ENCODE peak calls at places on chromosomes 6 and 20, in five cellular contexts. B is amniotic stem cell, A is hippocampal formation, M is sigmoid colon, S is heart left ventricle. J is an unnamed sample.

GRCh38 chr6:84835340-84835739 is 70.9 kb upstream of the TBX18 start:
- DNase-seq in B (no peak), A (no peak), M (no peak), S (no peak), J (no peak)

GRCh38 chr20:10047427-10047826 is 12.6 kb downstream of the ANKEF1 start:
- DNase-seq in B (no peak), A (no peak), M (no peak), S (no peak), J (no peak)

GRCh38 chr6:148392611-148393160 is 50.0 kb downstream of the SASH1 start:
- DNase-seq in B (no peak), A (no peak), M (no peak), S (no peak), J (no peak)

GRCh38 chr6:154622618-154623336 is 110.4 kb upstream of the SCAF8 start:
- DNase-seq in B (no peak), A (no peak), M (no peak), S (no peak), J (no peak)

GRCh38 chr6:87487555-87487954 is 14.8 kb downstream of the SLC35A1 start:
- DNase-seq in B (no peak), A (no peak), M (no peak), S (no peak), J (no peak)

GRCh38 chr6:75532521-75532920 is 38.9 kb upstream of the FILIP1 start:
- DNase-seq in B (no peak), A (no peak), M (no peak), S (no peak), J (peak)

GRCh38 chr6:106117579-106117978 is 31.4 kb downstream of the PRDM1 start:
- DNase-seq in B (no peak), A (no peak), M (no peak), S (no peak), J (no peak)

GRCh38 chr20:8388707-8389106 is 256.6 kb downstream of the PLCB1 start:
- DNase-seq in B (peak), A (no peak), M (no peak), S (no peak), J (no peak)

GRCh38 chr20:8805737-8806442 is 263.0 kb upstream of the PLCB4 start:
- DNase-seq in B (no peak), A (no peak), M (no peak), S (no peak), J (no peak)

GRCh38 chr6:83231146-83231545 is 38.0 kb downstream of the RWDD2A start:
- DNase-seq in B (peak), A (no peak), M (no peak), S (no peak), J (peak)

GRCh38 chr20:32793059-32793458 is 26.7 kb upstream of the MAPRE1 start:
- DNase-seq in B (no peak), A (no peak), M (no peak), S (no peak), J (no peak)

GRCh38 chr20:62772994-62773858 is 23.0 kb upstream of the MRGBP start:
- DNase-seq in B (no peak), A (no peak), M (no peak), S (no peak), J (no peak)

GRCh38 chr6:110002676-110003075 is 24.6 kb downstream of the GPR6 start:
- DNase-seq in B (no peak), A (no peak), M (no peak), S (no peak), J (no peak)

GRCh38 chr6:87407531-87407895 is 259 bp upstream of the CFAP206 start:
- DNase-seq in B (peak), A (peak), M (peak), S (peak), J (no peak)

GRCh38 chr6:6003334-6004146 is 3.2 kb downstream of the NRN1 start:
- DNase-seq in B (no peak), A (no peak), M (no peak), S (peak), J (no peak)

GRCh38 chr6:642805-643204 is 14.1 kb downstream of the HUS1B start:
- DNase-seq in B (no peak), A (no peak), M (no peak), S (no peak), J (no peak)

GRCh38 chr20:50339196-50339901 is 148.7 kb downstream of the CEBPB start:
- DNase-seq in B (peak), A (no peak), M (peak), S (no peak), J (no peak)

GRCh38 chr6:142702501-142703460 is 242.2 kb downstream of the HIVEP2 start:
- DNase-seq in B (no peak), A (peak), M (peak), S (peak), J (no peak)

GRCh38 chr6:23055523-23055922 is 486.2 kb downstream of the HDGFL1 start:
- DNase-seq in B (no peak), A (no peak), M (no peak), S (no peak), J (no peak)

GRCh38 chr6:108996208-108996607 is 98.4 kb downstream of the SESN1 start:
- DNase-seq in B (no peak), A (no peak), M (no peak), S (no peak), J (no peak)

GRCh38 chr20:63540417-63541186 is 3.4 kb upstream of the PTK6 start:
- DNase-seq in B (no peak), A (no peak), M (no peak), S (no peak), J (no peak)

J was measured in fibroblast of the conjunctiva.